ENCODE peak calls at places on chromosome 20, in four cellular contexts. M is left ventricle myocardium inferior, N is endothelial cell, L is A549. H is an unnamed sample.
A peak's percentile ranks its signal among the peaks of the same experiment; 100 is the strongest.

GRCh38 chr20:40938020-40938419 is 90.6 kb upstream of the TOP1 start:
- DNase-seq in M (no peak), N (no peak), L (peak; percentile 12), H (peak; percentile 36)

GRCh38 chr20:8542115-8542486 is 410.0 kb downstream of the PLCB1 start:
- DNase-seq in M (no peak), N (no peak), L (no peak), H (no peak)

GRCh38 chr20:63463400-63464288 is 8.8 kb downstream of the KCNQ2 start:
- DNase-seq in M (no peak), N (no peak), L (no peak), H (no peak)

GRCh38 chr20:38094373-38094775 is 60.8 kb downstream of the RPRD1B start:
- DNase-seq in M (peak; percentile 53), N (no peak), L (peak; percentile 57), H (no peak)

GRCh38 chr20:51586005-51586440 is 43.5 kb upstream of the NFATC2 start:
- DNase-seq in M (no peak), N (no peak), L (peak; percentile 47), H (no peak)

GRCh38 chr20:63177785-63178444 is 38.0 kb downstream of the YTHDF1 start:
- DNase-seq in M (no peak), N (no peak), L (peak; percentile 51), H (no peak)

GRCh38 chr20:8399963-8400362 is 267.9 kb downstream of the PLCB1 start:
- DNase-seq in M (no peak), N (no peak), L (no peak), H (no peak)

GRCh38 chr20:699811-700338 is 24.3 kb upstream of the SCRT2 start:
- DNase-seq in M (peak; percentile 84), N (no peak), L (no peak), H (no peak)

GRCh38 chr20:44219791-44220190 is 9.2 kb upstream of the OSER1 start:
- DNase-seq in M (no peak), N (no peak), L (no peak), H (no peak)

H was measured in HuH-7.5.